ENCODE peak calls at places on chromosomes 11 and 22, in four cellular contexts. I, E, B and X are unnamed samples.

GRCh38 chr11:117817213-117818035 is 7.1 kb downstream of the FXYD2 start:
- DNase-seq in I (peak), E (peak), B (peak), X (peak)

GRCh38 chr22:38040953-38041759 is 16.0 kb upstream of the PICK1 start:
- DNase-seq in I (peak), E (no peak), B (no peak), X (no peak)

GRCh38 chr22:37244114-37244921 is at the start of gene RAC2:
- DNase-seq in I (peak), E (peak), B (no peak), X (peak)

GRCh38 chr11:92302766-92303165 is 78.1 kb downstream of the FAT3 start:
- DNase-seq in I (peak), E (no peak), B (no peak), X (no peak)

GRCh38 chr11:78889698-78890097 is 315.0 kb upstream of the NARS2 start:
- DNase-seq in I (no peak), E (no peak), B (no peak), X (no peak)

GRCh38 chr11:43984519-43985385 is 42.3 kb downstream of the C11orf96 start:
- DNase-seq in I (no peak), E (no peak), B (no peak), X (no peak)

GRCh38 chr11:69874984-69875673 is 55.9 kb upstream of the FGF3 start:
- DNase-seq in I (no peak), E (no peak), B (no peak), X (no peak)

GRCh38 chr11:62402226-62402625 is 16.6 kb upstream of the SCGB1A1 start:
- DNase-seq in I (no peak), E (no peak), B (no peak), X (no peak)

GRCh38 chr11:26947379-26947844 is 46.5 kb upstream of the FIBIN start:
- DNase-seq in I (peak), E (no peak), B (no peak), X (no peak)

GRCh38 chr11:77407613-77408012 is 66.3 kb downstream of the PAK1 start:
- DNase-seq in I (peak), E (no peak), B (no peak), X (peak)

GRCh38 chr11:57646221-57646620 is 3.5 kb downstream of the YPEL4 start:
- DNase-seq in I (no peak), E (no peak), B (no peak), X (no peak)

GRCh38 chr11:67644042-67644441 is 4.5 kb upstream of the TBX10 start:
- DNase-seq in I (no peak), E (peak), B (no peak), X (no peak)

GRCh38 chr22:36211237-36211881 is 9.8 kb upstream of the APOL4 start:
- DNase-seq in I (peak), E (no peak), B (no peak), X (peak)

GRCh38 chr11:33868646-33869461 is 23.0 kb downstream of the LMO2 start:
- DNase-seq in I (no peak), E (peak), B (no peak), X (no peak)

GRCh38 chr11:35539781-35540281 is 14.4 kb upstream of the PAMR1 start:
- DNase-seq in I (peak), E (no peak), B (no peak), X (no peak)

GRCh38 chr11:33178443-33179154 is 17.3 kb upstream of the CSTF3 start:
- DNase-seq in I (peak), E (no peak), B (no peak), X (no peak)

GRCh38 chr11:132595711-132596111 is 936.6 kb downstream of the OPCML start:
- DNase-seq in I (peak), E (no peak), B (no peak), X (no peak)

GRCh38 chr11:105144887-105145286 is 5.3 kb upstream of the CARD18 start:
- DNase-seq in I (peak), E (no peak), B (no peak), X (peak)

GRCh38 chr11:59186130-59186594 is 14.2 kb downstream of the DTX4 start:
- DNase-seq in I (no peak), E (peak), B (no peak), X (peak)

GRCh38 chr11:66950113-66950535 is 8.1 kb downstream of the PC start:
- DNase-seq in I (peak), E (peak), B (no peak), X (peak)

GRCh38 chr22:31308181-31308580 is 15.9 kb upstream of the PIK3IP1 start:
- DNase-seq in I (no peak), E (no peak), B (no peak), X (no peak)

GRCh38 chr11:82004537-82005213 is 729.0 kb downstream of the FAM181B start:
- DNase-seq in I (no peak), E (no peak), B (no peak), X (no peak)

GRCh38 chr11:16346975-16347374 is 9.4 kb downstream of the SOX6 start:
- DNase-seq in I (peak), E (no peak), B (no peak), X (no peak)

GRCh38 chr11:36333897-36334296 is 37.8 kb downstream of the PRR5L start:
- DNase-seq in I (peak), E (peak), B (no peak), X (peak)

GRCh38 chr11:66107600-66108151 is 37.6 kb downstream of the PACS1 start:
- DNase-seq in I (no peak), E (no peak), B (no peak), X (no peak)

GRCh38 chr11:48013269-48013901 is 33.0 kb downstream of the PTPRJ start:
- DNase-seq in I (peak), E (no peak), B (no peak), X (peak)
- H3K4me3 ChIP-seq in I (no peak), E (no peak), B (no peak), X (no peak)

GRCh38 chr11:64275841-64276240 is 8.6 kb downstream of the BAD start:
- DNase-seq in I (no peak), E (no peak), B (no peak), X (no peak)
- H3K27ac ChIP-seq in I (no peak), E (peak), B (no peak), X (no peak)

DNA sequence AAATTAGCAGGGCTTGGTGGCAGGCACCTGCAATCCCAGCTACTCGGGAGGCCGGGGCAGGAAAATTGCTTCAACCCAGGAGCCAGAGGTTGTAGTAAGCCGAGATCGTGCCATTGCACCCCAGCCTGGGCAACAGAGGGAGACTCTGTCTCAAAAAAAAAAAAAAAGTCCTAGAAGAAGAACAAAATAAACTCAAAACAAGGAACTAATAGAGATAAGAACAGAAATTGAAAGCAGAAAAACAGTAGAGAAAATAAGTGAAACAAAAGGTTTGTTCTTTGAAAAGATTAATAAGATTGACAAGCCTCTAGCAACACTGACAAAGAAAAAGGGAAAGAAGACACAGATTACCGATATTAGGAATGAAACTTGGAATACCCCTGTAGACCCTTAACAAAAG is 45.1 kb upstream of the CBX7 start:
- DNase-seq in I (no peak), E (no peak), B (no peak), X (no peak)
- TF ChIP-seq FOS in I (no peak), E (no peak), B (no peak), X (no peak)

GRCh38 chr22:48391171-48391711 is 1436.4 kb downstream of the BRD1 start:
- DNase-seq in I (no peak), E (no peak), B (no peak), X (no peak)
- H3K4me3 ChIP-seq in I (no peak), E (no peak), B (no peak), X (no peak)

DNA sequence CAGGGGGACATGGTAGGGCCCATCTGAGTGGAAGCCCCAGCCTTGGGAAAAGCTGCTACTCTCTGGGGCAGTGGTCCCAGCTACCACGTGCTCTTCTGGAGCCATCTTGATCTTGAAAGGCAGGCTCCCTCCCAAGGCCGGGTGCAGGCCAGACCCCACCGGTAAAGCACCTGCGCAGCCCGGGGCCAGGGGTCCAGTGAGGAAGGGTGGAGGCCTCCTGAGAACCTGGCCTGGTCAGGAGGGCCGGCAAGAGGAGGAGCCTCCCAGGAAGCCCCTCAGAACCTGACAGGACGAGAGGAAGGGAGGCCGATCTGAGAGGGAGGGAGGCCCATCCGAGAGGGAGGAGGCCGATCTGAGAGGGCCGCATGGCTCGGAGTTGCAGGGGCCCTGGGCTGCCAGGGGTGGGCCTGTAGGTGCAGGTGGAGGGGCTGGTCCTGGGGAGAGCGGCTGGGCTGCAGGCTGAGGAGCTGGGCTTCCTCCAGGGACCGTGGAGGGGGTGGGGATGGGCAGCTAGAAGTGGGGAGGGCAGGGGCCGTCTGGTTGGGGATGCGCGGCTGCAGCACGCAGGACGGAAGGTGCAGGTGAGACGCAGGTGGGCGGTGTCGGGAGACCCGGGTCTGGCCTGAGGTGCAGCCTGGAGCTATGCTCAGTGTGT is 529 bp downstream of the GRAMD4 start:
- DNase-seq in I (no peak), E (no peak), B (no peak), X (no peak)
- H3K27ac ChIP-seq in I (no peak), E (no peak), B (no peak), X (no peak)

GRCh38 chr11:12834630-12835029 is 160.4 kb downstream of the TEAD1 start:
- DNase-seq in I (no peak), E (no peak), B (no peak), X (no peak)
- TF ChIP-seq FOS in I (no peak), E (no peak), B (no peak), X (no peak)